ENCODE peak calls at places on chromosome 21, in six cellular contexts. G is ovary, D is H1, T is transverse colon, J is sigmoid colon, E is body of pancreas. Z is an unnamed sample.

GRCh38 chr21:32611471-32611997 is 643 bp downstream of the CFAP298 start:
- DNase-seq in G (no peak), T (peak), E (peak), D (no peak), J (no peak), Z (peak)

GRCh38 chr21:38985423-38986378 is 180.0 kb downstream of the ETS2 start:
- DNase-seq in E (peak), T (peak), G (peak), D (no peak), J (peak), Z (peak)

GRCh38 chr21:41418956-41419680 is 6.9 kb upstream of the MX1 start:
- DNase-seq in D (no peak), G (no peak), T (no peak), J (no peak), E (no peak), Z (no peak)

GRCh38 chr21:33640697-33641338 is 723 bp downstream of the CRYZL1 start:
- DNase-seq in G (no peak), E (peak), D (no peak), T (peak), J (no peak), Z (peak)

GRCh38 chr21:44836666-44837471 is 19.0 kb upstream of the SUMO3 start:
- DNase-seq in T (peak), G (no peak), D (no peak), J (no peak), E (no peak), Z (peak)

GRCh38 chr21:21200939-21201610 is 202.9 kb downstream of the NCAM2 start:
- DNase-seq in J (no peak), E (no peak), G (no peak), D (no peak), T (no peak), Z (no peak)

GRCh38 chr21:31557956-31558838 is 101.3 kb upstream of the SOD1 start:
- DNase-seq in G (no peak), D (peak), T (peak), E (no peak), J (no peak), Z (no peak)

GRCh38 chr21:45248301-45248892 is 39.3 kb downstream of the POFUT2 start:
- DNase-seq in J (no peak), E (no peak), G (no peak), T (no peak), D (peak), Z (no peak)

GRCh38 chr21:33042812-33043211 is 17.1 kb downstream of the OLIG2 start:
- DNase-seq in J (no peak), E (no peak), D (no peak), G (no peak), T (no peak), Z (peak)

GRCh38 chr21:44779417-44780139 is 22.0 kb downstream of the UBE2G2 start:
- DNase-seq in D (no peak), J (no peak), T (no peak), G (no peak), E (no peak), Z (no peak)

GRCh38 chr21:15199940-15200339 is 135.1 kb upstream of the NRIP1 start:
- DNase-seq in J (no peak), E (no peak), G (no peak), D (no peak), T (no peak), Z (no peak)

GRCh38 chr21:15592271-15592860 is 137.4 kb upstream of the USP25 start:
- DNase-seq in G (no peak), D (no peak), E (peak), J (no peak), T (no peak), Z (no peak)

GRCh38 chr21:34889287-34889536 is 159.9 kb downstream of the RUNX1 start:
- DNase-seq in E (peak), G (peak), J (peak), T (peak), D (no peak), Z (no peak)
- TF ChIP-seq POLR2A in E (no peak), G (no peak), J (no peak), T (no peak), D (no peak), Z (no peak)

DNA sequence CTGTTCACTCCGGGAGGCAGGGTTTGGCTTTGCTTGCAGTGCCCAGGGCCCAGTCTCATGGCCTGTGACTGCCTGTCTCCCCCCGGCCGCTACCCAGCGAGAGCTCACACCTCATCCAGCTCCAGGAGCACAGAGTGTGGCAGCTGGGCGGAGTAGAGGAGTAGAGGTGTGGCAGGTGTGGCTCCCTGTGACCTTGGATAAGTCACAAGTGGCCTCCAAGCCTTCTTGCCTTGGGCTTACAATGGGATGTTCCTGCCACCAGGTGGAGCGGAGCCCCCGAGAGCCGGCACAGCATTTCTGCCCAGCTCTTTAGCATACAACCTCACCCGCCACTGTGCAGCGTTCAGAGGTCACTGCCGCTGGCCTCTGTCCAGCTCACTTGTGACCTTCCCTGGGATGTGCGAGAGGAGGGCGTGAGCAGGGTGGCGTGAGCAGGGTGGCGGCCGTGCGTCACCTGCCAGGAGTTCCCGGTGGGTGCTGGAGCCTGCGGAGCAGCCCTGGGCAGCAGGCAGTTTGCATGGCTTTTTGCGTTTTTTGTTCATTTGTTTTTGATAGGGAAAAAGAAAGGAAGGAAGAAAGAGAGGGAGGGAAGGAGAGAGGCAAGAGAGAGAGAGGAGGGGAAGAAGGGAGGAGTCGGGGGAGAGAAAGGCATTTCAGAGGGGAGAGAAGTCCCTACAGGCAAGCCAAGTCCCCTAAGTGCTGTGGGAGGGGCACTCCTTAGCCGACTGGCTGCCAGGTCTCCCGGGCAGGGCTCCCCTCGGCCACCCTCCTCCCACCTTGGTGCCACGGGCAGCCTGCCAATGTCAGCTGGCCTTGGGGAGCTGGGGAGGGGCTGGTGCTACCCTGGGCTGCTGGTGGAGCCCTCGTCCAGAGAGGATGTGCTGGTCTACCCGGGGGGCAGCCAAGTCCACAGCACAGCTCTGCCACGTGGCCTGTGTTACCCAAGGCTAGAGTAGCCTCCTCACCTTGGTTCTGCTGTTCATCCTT is 42.6 kb downstream of the CRYAA start:
- DNase-seq in T (peak), J (peak), E (peak), G (no peak), D (no peak), Z (peak)
- TF ChIP-seq CTCF in T (peak), J (peak), E (peak), G (peak), D (peak), Z (peak)

DNA sequence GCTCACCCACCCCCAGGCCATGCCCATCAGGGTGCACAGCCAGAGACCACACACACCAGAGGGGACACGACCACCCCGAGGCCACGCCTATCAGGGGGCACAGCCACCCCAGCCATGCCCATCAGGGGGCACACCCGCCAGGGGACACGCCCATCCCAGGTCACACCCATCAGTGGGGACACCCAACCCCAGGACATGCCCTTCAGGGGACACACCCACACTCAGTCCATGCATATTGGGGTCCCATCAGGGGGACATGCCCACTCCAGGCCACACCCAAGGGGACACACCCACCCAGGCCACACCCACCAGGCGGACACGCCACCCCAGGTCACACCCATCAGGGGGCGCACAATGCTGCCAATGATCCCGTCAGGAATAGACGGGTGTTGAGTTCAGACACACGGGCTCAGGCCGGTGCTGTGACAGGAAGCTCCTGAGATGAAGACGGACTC is 20.7 kb downstream of the MCM3AP start:
- DNase-seq in J (no peak), E (no peak), T (no peak), D (no peak), G (no peak), Z (no peak)
- H3K27ac ChIP-seq in J (no peak), E (no peak), T (no peak), D (no peak), G (no peak), Z (no peak)

GRCh38 chr21:25735221-25735894 is 586 bp downstream of the GABPA start:
- DNase-seq in E (peak), J (peak), D (peak), T (peak), G (peak), Z (peak)
- TF ChIP-seq POLR2A in E (no peak), J (no peak), D (peak), T (no peak), G (peak), Z (peak)

DNA sequence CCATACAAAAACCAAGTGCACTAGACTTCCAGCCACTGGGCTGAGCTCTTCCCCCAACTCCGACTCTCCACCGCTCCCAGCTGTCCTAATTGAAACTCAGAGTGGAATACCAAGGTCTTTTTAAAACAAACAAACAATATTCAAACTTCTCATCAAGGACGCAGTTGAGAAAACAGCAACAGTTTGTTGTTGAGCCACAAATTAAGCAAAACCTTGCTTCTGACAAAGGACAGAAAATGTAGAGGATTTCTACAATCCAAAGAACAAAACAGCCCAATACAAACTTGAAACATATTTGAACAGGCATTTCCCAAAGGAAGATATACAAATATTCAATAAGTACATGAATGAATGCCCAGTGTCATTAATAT is 28.4 kb downstream of the RSPH1 start:
- DNase-seq in T (no peak), D (no peak), E (no peak), G (no peak), J (no peak), Z (no peak)
- TF ChIP-seq CTCF in T (no peak), D (no peak), E (no peak), G (no peak), J (no peak), Z (no peak)

DNA sequence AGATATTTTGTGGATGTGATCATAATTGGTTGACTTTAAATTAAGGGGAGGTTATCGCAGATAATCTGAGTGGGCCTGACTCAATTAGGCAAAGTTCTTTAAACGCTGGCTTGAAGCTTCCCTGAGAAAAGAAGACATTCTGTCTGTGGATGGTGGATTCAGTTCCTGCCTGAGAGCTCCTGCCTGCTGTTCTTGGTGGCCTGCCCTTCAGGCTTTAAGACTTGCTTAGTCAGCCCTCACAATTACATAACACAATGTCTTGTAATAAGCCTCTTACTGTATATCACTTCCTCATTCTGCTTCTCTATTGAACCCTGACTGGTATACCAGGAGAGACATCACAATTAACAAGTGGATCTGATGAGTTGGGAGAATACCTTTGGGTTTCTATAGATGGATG is 50.2 kb downstream of the KCNJ6 start:
- DNase-seq in J (no peak), D (no peak), T (no peak), E (peak), G (no peak), Z (no peak)
- H3K27ac ChIP-seq in J (no peak), D (no peak), T (no peak), E (no peak), G (no peak), Z (no peak)

Z was measured in thyroid gland.